ENCODE peak calls at places on chromosome 22, in six cellular contexts. Z, W, R, I, L and H are unnamed samples.

GRCh38 chr22:47011131-47011854 is 248.8 kb downstream of the TBC1D22A start:
- DNase-seq in Z (no peak), W (no peak), R (no peak), I (no peak), L (no peak), H (no peak)

GRCh38 chr22:50107529-50107928 is 17.7 kb downstream of the MOV10L1 start:
- DNase-seq in Z (no peak), W (no peak), R (no peak), I (no peak), L (no peak), H (no peak)

GRCh38 chr22:21632237-21632895 is at the start of gene CCDC116:
- DNase-seq in Z (no peak), W (peak; percentile 100), R (peak; percentile 81), I (no peak), L (no peak), H (peak; percentile 70)

GRCh38 chr22:45224988-45225731 is 15.5 kb downstream of the KIAA0930 start:
- DNase-seq in Z (no peak), W (no peak), R (no peak), I (no peak), L (no peak), H (no peak)

GRCh38 chr22:43561421-43562178 is 149.8 kb downstream of the MPPED1 start:
- DNase-seq in Z (no peak), W (no peak), R (no peak), I (no peak), L (no peak), H (no peak)

GRCh38 chr22:50535113-50535512 is 5.3 kb upstream of the TYMP start:
- DNase-seq in Z (no peak), W (no peak), R (no peak), I (no peak), L (no peak), H (no peak)

GRCh38 chr22:35219012-35219411 is 38.3 kb upstream of the HMGXB4 start:
- DNase-seq in Z (peak; percentile 7), W (peak; percentile 56), R (no peak), I (no peak), L (no peak), H (no peak)

GRCh38 chr22:43681724-43682360 is 130.3 kb downstream of the EFCAB6 start:
- DNase-seq in Z (no peak), W (no peak), R (no peak), I (no peak), L (no peak), H (no peak)

GRCh38 chr22:26295583-26296126 is 126.4 kb downstream of the SEZ6L start:
- DNase-seq in Z (no peak), W (no peak), R (no peak), I (no peak), L (no peak), H (no peak)

GRCh38 chr22:23047742-23048141 is 22.6 kb upstream of the GNAZ start:
- DNase-seq in Z (no peak), W (no peak), R (no peak), I (no peak), L (no peak), H (no peak)

GRCh38 chr22:36469094-36469710 is 12.2 kb downstream of the TXN2 start:
- DNase-seq in Z (no peak), W (no peak), R (no peak), I (no peak), L (no peak), H (no peak)

GRCh38 chr22:46000081-46001027 is 23.4 kb upstream of the WNT7B start:
- DNase-seq in Z (no peak), W (no peak), R (no peak), I (no peak), L (no peak), H (no peak)

GRCh38 chr22:47044722-47045545 is 282.5 kb downstream of the TBC1D22A start:
- DNase-seq in Z (no peak), W (no peak), R (no peak), I (no peak), L (no peak), H (no peak)

GRCh38 chr22:42544686-42545085 is 9.1 kb upstream of the SERHL2 start:
- DNase-seq in Z (no peak), W (peak; percentile 54), R (peak; percentile 87), I (no peak), L (peak; percentile 61), H (no peak)

GRCh38 chr22:17627961-17628303 is 617 bp downstream of the ATP6V1E1 start:
- DNase-seq in Z (no peak), W (no peak), R (no peak), I (no peak), L (no peak), H (no peak)

GRCh38 chr22:25002241-25002985 is 49.9 kb downstream of the KIAA1671 start:
- DNase-seq in Z (no peak), W (no peak), R (peak; percentile 35), I (no peak), L (peak; percentile 35), H (peak; percentile 71)

GRCh38 chr22:46390652-46391301 is 55.3 kb downstream of the TRMU start:
- DNase-seq in Z (no peak), W (peak; percentile 58), R (peak; percentile 64), I (no peak), L (peak; percentile 17), H (no peak)

GRCh38 chr22:26550498-26551033 is 38.3 kb upstream of the TFIP11 start:
- DNase-seq in Z (no peak), W (no peak), R (peak; percentile 17), I (no peak), L (no peak), H (no peak)

GRCh38 chr22:34914871-34915270 is 151.1 kb upstream of the ISX start:
- DNase-seq in Z (no peak), W (no peak), R (no peak), I (no peak), L (no peak), H (no peak)

GRCh38 chr22:26466196-26466595 is 17.4 kb downstream of the HPS4 start:
- DNase-seq in Z (no peak), W (no peak), R (no peak), I (no peak), L (no peak), H (no peak)

GRCh38 chr22:38454361-38455062 is 487 bp downstream of the KCNJ4 start:
- DNase-seq in Z (no peak), W (no peak), R (no peak), I (no peak), L (no peak), H (peak; percentile 29)
- H3K4me3 ChIP-seq in Z (peak overlapping the region; percentile 62), W (peak overlapping the region; percentile 18), R (peak overlapping the region; percentile 73), I (no peak overlapping the region), L (no peak overlapping the region), H (no peak overlapping the region)

DNA sequence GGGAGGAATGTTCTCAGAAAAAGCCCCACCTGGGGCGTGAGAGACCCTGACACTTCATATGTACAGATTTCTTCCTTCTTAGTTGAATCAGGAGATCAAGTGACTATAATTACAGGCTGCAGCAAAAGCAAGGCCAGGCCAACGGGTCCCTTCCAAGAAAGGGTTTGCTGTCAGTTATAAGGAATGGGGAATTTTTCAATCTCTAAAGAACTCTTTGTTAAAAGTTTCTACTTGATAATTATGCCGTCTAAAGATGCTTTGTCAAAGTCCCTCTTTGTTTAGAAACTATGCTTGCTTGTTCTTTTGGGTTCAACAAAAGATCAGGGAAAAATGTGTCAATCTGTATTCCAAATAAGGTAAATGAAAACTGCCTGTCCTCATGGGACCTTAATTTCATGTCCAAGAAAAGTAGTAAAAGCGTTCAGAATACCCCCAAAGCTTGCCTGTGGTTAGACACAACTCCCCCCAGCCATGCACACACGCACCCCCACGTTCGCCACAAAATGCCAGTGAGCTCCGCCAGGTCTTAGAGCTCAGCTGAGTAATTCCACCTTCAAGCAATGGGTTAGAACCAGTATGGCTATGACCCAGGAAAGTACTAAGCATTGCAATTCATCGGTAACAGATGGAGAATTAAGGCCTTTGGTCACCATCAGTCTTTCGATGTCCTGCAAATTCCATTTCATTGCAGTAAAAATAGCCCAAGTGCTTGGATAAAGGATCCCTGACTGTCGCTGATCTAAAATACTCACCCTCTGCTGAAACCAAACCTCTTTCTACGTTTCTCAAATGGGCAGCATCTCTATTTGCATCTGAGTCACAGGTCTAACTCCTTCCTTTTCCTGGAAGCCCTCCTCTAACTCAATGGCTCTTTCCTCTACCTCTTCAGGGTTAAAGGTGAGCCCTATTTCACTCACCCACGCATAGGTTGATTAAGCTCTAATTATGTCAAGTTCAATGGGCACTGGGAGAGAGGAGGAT is 419.2 kb upstream of the SYN3 start:
- DNase-seq in Z (no peak), W (no peak), R (no peak), I (no peak), L (no peak), H (no peak)
- TF ChIP-seq MYC in Z (no peak), W (no peak), R (no peak), I (no peak), L (no peak), H (no peak)

GRCh38 chr22:31921106-31921505 is 23.2 kb upstream of the YWHAH start:
- DNase-seq in Z (no peak), W (no peak), R (no peak), I (no peak), L (no peak), H (no peak)

GRCh38 chr22:31922593-31922992 is 21.7 kb upstream of the YWHAH start:
- DNase-seq in Z (no peak), W (no peak), R (no peak), I (no peak), L (no peak), H (no peak)

GRCh38 chr22:31917227-31917921 is 27.0 kb upstream of the YWHAH start:
- DNase-seq in Z (no peak), W (no peak), R (no peak), I (peak; percentile 24), L (no peak), H (peak; percentile 86)

GRCh38 chr22:31920306-31920705 is 24.0 kb upstream of the YWHAH start:
- DNase-seq in Z (no peak), W (no peak), R (no peak), I (no peak), L (no peak), H (no peak)

DNA sequence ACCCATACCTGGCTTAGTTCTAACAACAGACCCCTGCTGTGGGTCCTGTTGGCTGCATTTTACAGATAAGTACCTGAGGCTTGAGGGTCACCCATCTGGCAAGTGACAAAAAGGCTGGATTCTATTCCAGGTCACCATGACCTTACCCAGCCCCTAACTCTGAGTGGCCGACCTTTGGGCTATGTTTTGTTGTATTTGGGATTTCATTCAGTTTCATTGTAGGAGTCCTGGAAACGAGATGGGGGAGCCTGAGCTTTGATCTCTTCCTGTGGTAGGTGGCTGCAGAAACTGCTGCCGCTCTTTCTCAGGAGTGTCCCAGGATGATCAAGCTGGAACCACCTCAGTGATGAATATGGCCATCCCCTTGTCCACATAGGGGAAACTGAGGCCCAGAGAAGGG is 24.6 kb upstream of the YWHAH start:
- DNase-seq in Z (no peak), W (no peak), R (peak; percentile 36), I (no peak), L (no peak), H (no peak)
- TF ChIP-seq CTCF in Z (no peak), W (no peak), R (no peak), I (no peak), L (no peak), H (no peak)

DNA sequence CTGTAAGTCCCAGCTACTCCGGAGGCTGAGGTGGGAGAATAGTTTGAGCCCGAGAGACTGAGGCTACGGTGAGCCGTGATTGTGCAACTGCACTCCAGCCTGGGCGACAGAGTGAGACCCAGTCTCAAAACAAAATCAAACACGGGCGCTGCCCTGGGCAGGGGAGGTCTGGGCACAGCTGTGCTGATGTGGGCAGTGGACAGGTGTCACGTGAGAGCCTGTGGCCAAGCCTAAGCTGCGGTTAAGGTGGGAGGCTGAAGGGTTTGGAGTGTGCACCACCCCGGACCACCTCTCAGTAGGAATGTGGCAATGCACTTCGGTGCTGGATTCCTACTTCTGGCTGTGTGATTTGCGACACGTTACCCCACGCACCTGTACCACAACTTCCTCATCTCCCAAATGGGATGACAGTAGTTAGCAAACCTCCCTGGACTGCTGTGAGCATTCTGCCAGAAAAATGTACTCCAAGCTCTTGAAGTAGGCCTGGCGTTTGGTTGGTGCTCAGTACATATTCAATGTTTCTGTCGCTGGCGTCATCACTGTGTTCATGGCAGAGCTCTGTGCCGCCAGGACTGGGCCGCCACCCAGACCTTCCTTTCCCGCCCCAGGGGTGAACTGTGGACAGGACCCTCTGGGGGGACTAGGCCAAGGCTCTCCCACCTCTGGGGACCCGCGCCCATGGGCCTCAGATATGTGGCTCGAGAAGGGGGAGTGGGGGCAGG is 807 bp upstream of the ZNF74 start:
- DNase-seq in Z (no peak), W (peak; percentile 44), R (no peak), I (no peak), L (no peak), H (peak; percentile 14)
- H3K4me3 ChIP-seq in Z (peak overlapping the region; percentile 60), W (peak overlapping the region; percentile 52), R (peak overlapping the region; percentile 82), I (peak overlapping the region; percentile 84), L (peak overlapping the region; percentile 77), H (peak overlapping the region; percentile 72)